ENCODE peak calls at places on chromosomes 2 and 18, in seven cellular contexts. H is GM23338; J is H54; D is PC-3; B is T-helper 2 cell treated with Interferon-gamma antibody and Interleukin-4, amounts not matched to agents 5 μg/mL and 100 μg/mL, for 36 hours; R is AG08395; X is NCI-H1105 treated with DMSO at 0.1 percent for 48 hours. A is an unnamed sample.

GRCh38 chr2:27255187-27255586 is 7.7 kb downstream of the SLC30A3 start:
- DNase-seq in H (no peak), X (no peak), B (no peak), D (no peak), R (no peak), J (no peak), A (no peak)

GRCh38 chr2:74413001-74413698 is 8.3 kb downstream of the C2orf81 start:
- DNase-seq in D (no peak), B (no peak), X (no peak), J (no peak), H (no peak), R (no peak), A (no peak)

GRCh38 chr2:105797298-105797819 is 52.6 kb downstream of the NCK2 start:
- DNase-seq in J (no peak), X (no peak), B (peak), D (no peak), H (no peak), R (no peak), A (no peak)

GRCh38 chr2:8636041-8636491 is 45.8 kb upstream of the ID2 start:
- DNase-seq in B (no peak), H (no peak), J (no peak), D (no peak), X (no peak), R (no peak), A (no peak)

GRCh38 chr2:183078163-183078466 is 432 bp upstream of the DUSP19 start:
- DNase-seq in H (peak), X (no peak), D (no peak), B (no peak), R (no peak), J (peak), A (no peak)

GRCh38 chr2:69652206-69652605 is 8.7 kb upstream of the AAK1 start:
- DNase-seq in B (no peak), D (peak), J (peak), H (no peak), R (peak), X (no peak), A (no peak)

GRCh38 chr2:9811679-9812511 is 31.4 kb upstream of the TAF1B start:
- DNase-seq in D (no peak), H (no peak), X (no peak), R (no peak), J (no peak), B (no peak), A (no peak)

GRCh38 chr2:136901732-136902131 is 136.4 kb downstream of the THSD7B start:
- DNase-seq in B (no peak), H (no peak), J (no peak), R (no peak), X (no peak), D (no peak), A (no peak)

GRCh38 chr2:12807907-12808810 is 91.4 kb downstream of the TRIB2 start:
- DNase-seq in D (no peak), X (no peak), H (no peak), J (no peak), B (no peak), R (no peak), A (no peak)

GRCh38 chr2:10691521-10691920 is 1.7 kb upstream of the NOL10 start:
- DNase-seq in J (no peak), R (no peak), B (no peak), X (no peak), H (no peak), D (no peak), A (no peak)

GRCh38 chr2:48695991-48696390 is 59.5 kb downstream of the LHCGR start:
- DNase-seq in H (no peak), R (no peak), D (no peak), J (no peak), X (no peak), B (no peak), A (no peak)

GRCh38 chr2:105344704-105345345 is 7.5 kb downstream of the C2orf49 start:
- DNase-seq in D (peak), J (no peak), X (no peak), B (no peak), H (peak), R (peak), A (no peak)

GRCh38 chr2:220036431-220036830 is 409.0 kb downstream of the SLC4A3 start:
- DNase-seq in J (no peak), D (no peak), H (no peak), B (no peak), R (no peak), X (no peak), A (no peak)

GRCh38 chr2:26246818-26247217 is 2.1 kb downstream of the HADHB start:
- DNase-seq in D (peak), X (no peak), B (peak), R (no peak), J (no peak), H (no peak), A (no peak)

GRCh38 chr18:10374195-10374594 is 80.2 kb upstream of the APCDD1 start:
- DNase-seq in H (no peak), B (no peak), D (no peak), J (no peak), R (no peak), X (no peak), A (no peak)

GRCh38 chr18:49399003-49399402 is 61.4 kb downstream of the DYM start:
- DNase-seq in B (no peak), X (no peak), J (no peak), R (peak), H (no peak), D (no peak), A (no peak)

GRCh38 chr2:168490015-168490874 is 34.2 kb downstream of the CERS6 start:
- DNase-seq in B (peak), H (peak), X (no peak), D (no peak), R (peak), J (peak), A (no peak)

GRCh38 chr2:26196683-26197418 is 24.0 kb downstream of the GAREM2 start:
- DNase-seq in H (no peak), D (no peak), J (no peak), B (no peak), X (peak), R (no peak), A (no peak)

GRCh38 chr2:113053666-113054435 is 1.2 kb upstream of the IL36B start:
- DNase-seq in B (no peak), D (no peak), R (no peak), J (no peak), H (no peak), X (no peak), A (no peak)

GRCh38 chr2:241635756-241636155 is 1.2 kb downstream of the THAP4 start:
- DNase-seq in R (no peak), X (no peak), D (no peak), B (no peak), J (no peak), H (no peak), A (no peak)

GRCh38 chr2:238202326-238203103 is 980 bp downstream of the ILKAP start:
- DNase-seq in D (no peak), B (no peak), J (peak), X (peak), R (peak), H (peak), A (no peak)

GRCh38 chr2:102317715-102318114 is 6.4 kb downstream of the IL1RL1 start:
- DNase-seq in R (no peak), X (no peak), J (no peak), H (no peak), D (no peak), B (no peak), A (no peak)

GRCh38 chr2:203759692-203760365 is 53.4 kb downstream of the CD28 start:
- DNase-seq in X (no peak), H (no peak), J (no peak), R (peak), D (peak), B (no peak), A (no peak)

GRCh38 chr2:9656270-9656766 is 25.5 kb upstream of the YWHAQ start:
- DNase-seq in J (peak), D (peak), B (peak), X (no peak), R (peak), H (no peak), A (peak)

GRCh38 chr2:182897137-182897536 is 30.7 kb upstream of the FRZB start:
- DNase-seq in X (no peak), J (peak), R (peak), D (no peak), B (no peak), H (no peak), A (no peak)

GRCh38 chr2:239283288-239283945 is 117.4 kb downstream of the HDAC4 start:
- DNase-seq in B (no peak), X (no peak), H (no peak), J (no peak), R (no peak), D (no peak), A (no peak)

GRCh38 chr2:161445097-161445496 is 29.0 kb downstream of the TBR1 start:
- DNase-seq in J (no peak), H (no peak), B (no peak), X (no peak), D (no peak), R (no peak), A (no peak)

GRCh38 chr2:155842103-155842502 is 490.4 kb downstream of the NR4A2 start:
- DNase-seq in H (peak), D (no peak), R (no peak), X (no peak), B (no peak), J (no peak), A (no peak)

GRCh38 chr2:235951980-235952379 is 216.2 kb downstream of the GBX2 start:
- DNase-seq in B (peak), R (no peak), H (no peak), J (no peak), D (peak), X (no peak), A (no peak)

GRCh38 chr2:121627525-121628050 is 21.7 kb downstream of the CLASP1 start:
- DNase-seq in X (no peak), R (no peak), D (no peak), J (no peak), H (no peak), B (no peak), A (no peak)

GRCh38 chr2:33363599-33364300 is 112.7 kb upstream of the RASGRP3 start:
- DNase-seq in B (no peak), X (no peak), D (no peak), J (peak), H (no peak), R (no peak), A (no peak)

GRCh38 chr2:239073745-239074530 is 226.1 kb downstream of the TWIST2 start:
- DNase-seq in H (no peak), J (no peak), B (no peak), X (no peak), D (no peak), R (no peak), A (no peak)

GRCh38 chr2:134883552-134884293 is 34.9 kb upstream of the CCNT2 start:
- DNase-seq in X (peak), R (no peak), B (no peak), J (no peak), D (peak), H (no peak), A (no peak)

GRCh38 chr2:167712275-167712674 is 535.1 kb downstream of the STK39 start:
- DNase-seq in H (no peak), X (no peak), R (no peak), J (no peak), B (no peak), D (no peak), A (no peak)

GRCh38 chr2:10305254-10305635 is 2.5 kb downstream of the HPCAL1 start:
- DNase-seq in D (no peak), X (peak), R (no peak), B (peak), H (no peak), J (no peak), A (peak)

GRCh38 chr2:112712903-112713584 is 7.8 kb upstream of the NT5DC4 start:
- DNase-seq in B (peak), R (peak), X (no peak), J (no peak), D (peak), H (no peak), A (no peak)

GRCh38 chr2:11710632-11711381 is 35.6 kb upstream of the LPIN1 start:
- DNase-seq in D (peak), H (no peak), B (no peak), J (no peak), X (no peak), R (no peak), A (no peak)